ENCODE peak calls at places on chromosome 11, in six cellular contexts. X is neuronal stem cell, U is trophoblast cell, N is IMR-90, Y is H1, Q is mesenchymal stem cell. Z is an unnamed sample.

GRCh38 chr11:45675646-45676045 is 10.2 kb upstream of the CHST1 start:
- DNase-seq in X (no peak), U (no peak), N (no peak), Y (no peak), Q (no peak), Z (no peak)

GRCh38 chr11:15551897-15552851 is 437.5 kb downstream of the INSC start:
- DNase-seq in X (peak; percentile 38), U (no peak), N (no peak), Y (no peak), Q (no peak), Z (peak; percentile 34)

GRCh38 chr11:28673687-28674431 is 565.7 kb downstream of the METTL15 start:
- DNase-seq in X (no peak), U (no peak), N (peak; percentile 13), Y (no peak), Q (no peak), Z (no peak)

GRCh38 chr11:130094614-130095013 is 24.9 kb downstream of the APLP2 start:
- DNase-seq in X (no peak), U (no peak), N (no peak), Y (no peak), Q (no peak), Z (no peak)

GRCh38 chr11:126799974-126800373 is 200.6 kb downstream of the KIRREL3 start:
- DNase-seq in X (no peak), U (no peak), N (peak; percentile 66), Y (no peak), Q (no peak), Z (no peak)

GRCh38 chr11:129815596-129816461 is at the start of gene TMEM45B:
- DNase-seq in X (no peak), U (no peak), N (no peak), Y (peak; percentile 78), Q (no peak), Z (peak; percentile 76)

GRCh38 chr11:129146196-129146595 is 45.9 kb downstream of the ARHGAP32 start:
- DNase-seq in X (no peak), U (no peak), N (peak; percentile 64), Y (no peak), Q (peak; percentile 46), Z (no peak)

GRCh38 chr11:7197469-7197868 is 54.2 kb upstream of the SYT9 start:
- DNase-seq in X (no peak), U (no peak), N (no peak), Y (no peak), Q (no peak), Z (no peak)

GRCh38 chr11:10809373-10810199 is 860 bp upstream of the EIF4G2 start:
- DNase-seq in X (peak; percentile 72), U (peak; percentile 41), N (peak; percentile 80), Y (peak; percentile 80), Q (peak; percentile 89), Z (peak; percentile 69)

GRCh38 chr11:110710520-110711381 is 1.5 kb downstream of the ARHGAP20 start:
- DNase-seq in X (no peak), U (peak; percentile 74), N (peak; percentile 51), Y (peak; percentile 54), Q (peak; percentile 23), Z (peak; percentile 44)

GRCh38 chr11:95149659-95150294 is 60.1 kb downstream of the ENDOD1 start:
- DNase-seq in X (peak; percentile 79), U (no peak), N (no peak), Y (peak; percentile 56), Q (peak; percentile 45), Z (peak; percentile 68)

GRCh38 chr11:41665633-41666032 is 206.2 kb upstream of the LRRC4C start:
- DNase-seq in X (no peak), U (no peak), N (no peak), Y (no peak), Q (no peak), Z (no peak)

GRCh38 chr11:70493089-70493474 is 94.8 kb downstream of the CTTN start:
- DNase-seq in X (no peak), U (no peak), N (no peak), Y (no peak), Q (no peak), Z (no peak)

GRCh38 chr11:85787168-85787567 is 23.8 kb downstream of the SYTL2 start:
- DNase-seq in X (no peak), U (no peak), N (no peak), Y (no peak), Q (no peak), Z (no peak)

GRCh38 chr11:57779275-57779674 is 17.7 kb downstream of the CTNND1 start:
- DNase-seq in X (no peak), U (peak; percentile 85), N (peak; percentile 63), Y (no peak), Q (peak; percentile 63), Z (peak; percentile 81)

GRCh38 chr11:34606326-34607120 is 14.4 kb upstream of the EHF start:
- DNase-seq in X (no peak), U (no peak), N (no peak), Y (no peak), Q (no peak), Z (no peak)

GRCh38 chr11:64665381-64665780 is 57.6 kb downstream of the NRXN2 start:
- DNase-seq in X (no peak), U (no peak), N (no peak), Y (no peak), Q (no peak), Z (no peak)

GRCh38 chr11:69874178-69874983 is 55.2 kb upstream of the FGF3 start:
- DNase-seq in X (no peak), U (no peak), N (no peak), Y (no peak), Q (no peak), Z (peak; percentile 19)

GRCh38 chr11:109698237-109698636 is 276.2 kb downstream of the C11orf87 start:
- DNase-seq in X (no peak), U (no peak), N (no peak), Y (no peak), Q (no peak), Z (no peak)

GRCh38 chr11:121560251-121560650 is 107.5 kb upstream of the SORL1-AS1 start:
- DNase-seq in X (no peak), U (no peak), N (no peak), Y (no peak), Q (no peak), Z (no peak)

GRCh38 chr11:2296913-2297622 is 4.7 kb downstream of the C11orf21 start:
- DNase-seq in X (no peak), U (no peak), N (no peak), Y (peak; percentile 22), Q (no peak), Z (peak; percentile 14)

GRCh38 chr11:2298131-2298794 is 3.5 kb downstream of the C11orf21 start:
- DNase-seq in X (no peak), U (no peak), N (no peak), Y (peak; percentile 23), Q (no peak), Z (no peak)

GRCh38 chr11:2294340-2295290 is 7.1 kb downstream of the C11orf21 start:
- DNase-seq in X (no peak), U (no peak), N (no peak), Y (peak; percentile 13), Q (no peak), Z (no peak)

GRCh38 chr11:2297623-2298030 is 4.1 kb downstream of the C11orf21 start:
- DNase-seq in X (no peak), U (no peak), N (no peak), Y (peak; percentile 13), Q (no peak), Z (no peak)

GRCh38 chr11:2295971-2296912 is 5.5 kb downstream of the C11orf21 start:
- DNase-seq in X (no peak), U (no peak), N (no peak), Y (no peak), Q (no peak), Z (peak; percentile 18)
- H3K23ac ChIP-seq in X (no peak overlapping the region), U (no peak overlapping the region), N (no peak overlapping the region), Y (no peak overlapping the region), Q (no peak overlapping the region), Z (no peak overlapping the region)

GRCh38 chr11:1845095-1845429 is 6.3 kb downstream of the TNNI2 start:
- DNase-seq in X (no peak), U (no peak), N (no peak), Y (no peak), Q (no peak), Z (no peak)

GRCh38 chr11:1843098-1843473 is 4.3 kb downstream of the TNNI2 start:
- DNase-seq in X (no peak), U (no peak), N (no peak), Y (no peak), Q (no peak), Z (no peak)

GRCh38 chr11:1844221-1845094 is 5.7 kb downstream of the TNNI2 start:
- DNase-seq in X (no peak), U (peak; percentile 80), N (no peak), Y (no peak), Q (peak; percentile 44), Z (no peak)

GRCh38 chr11:1842149-1843097 is 3.6 kb downstream of the TNNI2 start:
- DNase-seq in X (no peak), U (no peak), N (no peak), Y (no peak), Q (no peak), Z (no peak)

GRCh38 chr11:1843796-1844195 is 5.0 kb downstream of the TNNI2 start:
- DNase-seq in X (no peak), U (no peak), N (no peak), Y (no peak), Q (no peak), Z (no peak)
- H3K14ac ChIP-seq in X (peak overlapping the region; percentile 63), U (no peak overlapping the region), N (no peak overlapping the region), Y (no peak overlapping the region), Q (peak overlapping the region; percentile 11), Z (no peak overlapping the region)

GRCh38 chr11:2947744-2948143 is 18.5 kb upstream of the PHLDA2 start:
- DNase-seq in X (no peak), U (no peak), N (no peak), Y (no peak), Q (no peak), Z (no peak)

GRCh38 chr11:2944953-2945756 is 15.9 kb upstream of the PHLDA2 start:
- DNase-seq in X (peak; percentile 54), U (peak; percentile 44), N (peak; percentile 90), Y (peak; percentile 80), Q (peak; percentile 92), Z (peak; percentile 88)

GRCh38 chr11:2943711-2944118 is 14.5 kb upstream of the PHLDA2 start:
- DNase-seq in X (no peak), U (no peak), N (no peak), Y (no peak), Q (no peak), Z (no peak)

GRCh38 chr11:2944530-2944929 is 15.3 kb upstream of the PHLDA2 start:
- DNase-seq in X (no peak), U (no peak), N (no peak), Y (no peak), Q (no peak), Z (no peak)

GRCh38 chr11:2945757-2946287 is 16.6 kb upstream of the PHLDA2 start:
- DNase-seq in X (no peak), U (no peak), N (no peak), Y (no peak), Q (no peak), Z (peak; percentile 37)
- H4K91ac ChIP-seq in X (no peak overlapping the region), U (no peak overlapping the region), N (no peak overlapping the region), Y (no peak overlapping the region), Q (no peak overlapping the region), Z (no peak overlapping the region)

DNA sequence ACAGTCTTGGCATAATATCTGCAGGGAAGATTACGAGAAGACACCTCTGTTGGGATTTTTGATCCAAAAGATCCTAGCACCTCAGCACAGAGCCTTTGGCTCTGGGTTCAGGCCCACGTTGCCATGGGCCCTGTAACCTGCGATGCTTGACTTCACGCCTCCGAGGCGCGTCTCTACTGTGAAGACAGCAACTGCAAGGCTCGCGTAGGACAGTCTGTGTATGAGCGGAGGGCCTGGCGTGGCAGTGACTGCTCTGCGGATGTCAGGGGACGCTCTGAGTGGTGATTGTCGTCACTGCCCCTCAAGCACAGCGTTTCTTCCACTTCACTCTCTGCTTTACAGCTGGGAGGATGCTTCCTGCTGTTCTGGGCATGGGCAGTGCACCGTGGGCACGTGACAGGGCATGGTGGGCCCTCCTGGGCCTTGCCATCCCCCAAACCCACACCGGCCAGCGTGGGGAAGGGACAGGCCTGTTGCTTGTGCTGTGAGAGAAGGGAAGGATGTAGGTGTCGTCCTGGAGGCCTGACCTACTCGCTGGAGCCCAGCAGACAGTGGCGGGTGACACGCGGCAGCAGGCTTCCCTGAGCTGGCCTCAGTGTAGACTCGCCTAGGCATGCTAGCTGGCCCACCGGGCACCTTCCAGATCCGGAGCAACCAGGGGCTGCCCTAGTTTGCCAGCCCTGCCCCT is 26.5 kb downstream of the GLB1L2 start:
- DNase-seq in X (no peak), U (no peak), N (no peak), Y (no peak), Q (no peak), Z (no peak)
- H3K23ac ChIP-seq in X (no peak overlapping the region), U (no peak overlapping the region), N (no peak overlapping the region), Y (no peak overlapping the region), Q (no peak overlapping the region), Z (no peak overlapping the region)